ENCODE peak calls at places on chromosomes 11 and 22, in ten cellular contexts. E is midbrain, X is osteoblast, A is lower lobe of right lung, N is posterior cingulate gyrus, W is NCI-H1694 treated with DMSO at 0.1 percent for 48 hours, G is MM.1S, F is RPMI7951, Y is progenitor cell of endocrine pancreas, U is GM13976. R is an unnamed sample.
A peak's percentile ranks its signal among the peaks of the same experiment; 100 is the strongest.

GRCh38 chr11:126917531-126918204 is 82.9 kb downstream of the KIRREL3 start:
- DNase-seq in E (no peak), X (peak; percentile 89), A (no peak), N (no peak), W (no peak), G (no peak), F (peak; percentile 96), Y (no peak), U (no peak), R (no peak)

GRCh38 chr22:36355362-36355761 is 32.4 kb downstream of the MYH9 start:
- DNase-seq in E (no peak), X (peak; percentile 83), A (no peak), N (no peak), W (no peak), G (peak; percentile 45), F (no peak), Y (no peak), U (peak; percentile 59), R (no peak)

GRCh38 chr11:9663699-9664275 is at the start of gene SWAP70:
- DNase-seq in E (peak; percentile 78), X (peak; percentile 97), A (peak; percentile 95), N (peak; percentile 78), W (peak; percentile 9), G (peak; percentile 78), F (peak; percentile 86), Y (peak; percentile 95), U (peak; percentile 92), R (peak; percentile 94)

GRCh38 chr22:22533417-22533816 is 13.3 kb upstream of the ZNF280A start:
- DNase-seq in E (no peak), X (no peak), A (no peak), N (no peak), W (no peak), G (no peak), F (no peak), Y (no peak), U (no peak), R (no peak)

GRCh38 chr22:48736593-48737460 is 1090.8 kb downstream of the BRD1 start:
- DNase-seq in E (no peak), X (peak; percentile 59), A (no peak), N (no peak), W (no peak), G (no peak), F (no peak), Y (no peak), U (no peak), R (no peak)

GRCh38 chr11:114426280-114426679 is 13.0 kb upstream of the REXO2 start:
- DNase-seq in E (no peak), X (no peak), A (no peak), N (no peak), W (no peak), G (no peak), F (no peak), Y (no peak), U (no peak), R (no peak)

GRCh38 chr11:46122955-46123354 is 1.7 kb upstream of the PHF21A start:
- DNase-seq in E (no peak), X (no peak), A (no peak), N (no peak), W (no peak), G (no peak), F (peak; percentile 37), Y (no peak), U (no peak), R (no peak)

GRCh38 chr11:1548221-1549070 is 23.6 kb downstream of the DUSP8 start:
- DNase-seq in E (peak; percentile 32), X (peak; percentile 99), A (peak; percentile 87), N (peak; percentile 56), W (no peak), G (no peak), F (peak; percentile 30), Y (no peak), U (no peak), R (peak; percentile 83)

GRCh38 chr22:49426098-49426497 is 401.6 kb downstream of the BRD1 start:
- DNase-seq in E (no peak), X (no peak), A (no peak), N (no peak), W (no peak), G (no peak), F (no peak), Y (no peak), U (no peak), R (no peak)

GRCh38 chr11:30983810-30984441 is 385.6 kb downstream of the DCDC1 start:
- DNase-seq in E (no peak), X (no peak), A (no peak), N (no peak), W (peak; percentile 12), G (no peak), F (no peak), Y (no peak), U (no peak), R (no peak)

GRCh38 chr22:20920881-20921203 is 3.6 kb downstream of the CRKL start:
- DNase-seq in E (no peak), X (no peak), A (no peak), N (no peak), W (no peak), G (no peak), F (no peak), Y (no peak), U (no peak), R (no peak)

GRCh38 chr11:118084247-118084646 is 2.5 kb downstream of the SMIM35 start:
- DNase-seq in E (peak; percentile 16), X (no peak), A (no peak), N (no peak), W (no peak), G (peak; percentile 60), F (no peak), Y (no peak), U (no peak), R (peak; percentile 56)

GRCh38 chr22:18032455-18033101 is 8.2 kb upstream of the MICAL3 start:
- DNase-seq in E (no peak), X (peak; percentile 68), A (no peak), N (no peak), W (no peak), G (no peak), F (peak; percentile 93), Y (no peak), U (no peak), R (no peak)

GRCh38 chr22:38228873-38229740 is 27.3 kb downstream of the MAFF start:
- DNase-seq in E (no peak), X (peak; percentile 95), A (no peak), N (no peak), W (no peak), G (no peak), F (peak; percentile 87), Y (no peak), U (no peak), R (peak; percentile 84)

GRCh38 chr22:45208993-45209838 is 31.5 kb downstream of the KIAA0930 start:
- DNase-seq in E (peak; percentile 89), X (peak; percentile 96), A (no peak), N (peak; percentile 81), W (peak; percentile 60), G (no peak), F (peak; percentile 64), Y (no peak), U (no peak), R (peak; percentile 19)

GRCh38 chr11:12126352-12127019 is 16.1 kb downstream of the MICAL2 start:
- DNase-seq in E (no peak), X (peak; percentile 80), A (peak; percentile 69), N (no peak), W (no peak), G (no peak), F (peak; percentile 86), Y (no peak), U (no peak), R (no peak)

GRCh38 chr11:121406291-121406690 is 45.8 kb upstream of the SORL1 start:
- DNase-seq in E (no peak), X (no peak), A (no peak), N (no peak), W (no peak), G (no peak), F (no peak), Y (no peak), U (no peak), R (no peak)

GRCh38 chr11:70443043-70444030 is 45.0 kb downstream of the CTTN start:
- DNase-seq in E (no peak), X (no peak), A (no peak), N (no peak), W (no peak), G (no peak), F (no peak), Y (no peak), U (no peak), R (no peak)

GRCh38 chr11:109668973-109669634 is 247.1 kb downstream of the C11orf87 start:
- DNase-seq in E (no peak), X (no peak), A (no peak), N (no peak), W (no peak), G (no peak), F (no peak), Y (no peak), U (no peak), R (no peak)

GRCh38 chr11:4154503-4154902 is 59.9 kb downstream of the RRM1 start:
- DNase-seq in E (no peak), X (no peak), A (no peak), N (no peak), W (no peak), G (no peak), F (no peak), Y (no peak), U (no peak), R (no peak)

GRCh38 chr11:16774920-16775603 is 36.6 kb downstream of the C11orf58 start:
- DNase-seq in E (no peak), X (no peak), A (no peak), N (no peak), W (no peak), G (no peak), F (no peak), Y (no peak), U (no peak), R (no peak)

GRCh38 chr11:78708388-78708787 is 133.7 kb upstream of the NARS2 start:
- DNase-seq in E (no peak), X (no peak), A (no peak), N (no peak), W (no peak), G (no peak), F (peak; percentile 76), Y (no peak), U (no peak), R (no peak)

GRCh38 chr22:38614331-38615122 is 41.7 kb downstream of the FAM227A start:
- DNase-seq in E (no peak), X (no peak), A (no peak), N (no peak), W (peak; percentile 40), G (no peak), F (peak; percentile 8), Y (no peak), U (peak; percentile 33), R (no peak)

GRCh38 chr22:47376901-47377520 is 614.6 kb downstream of the TBC1D22A start:
- DNase-seq in E (no peak), X (peak; percentile 79), A (peak; percentile 27), N (no peak), W (no peak), G (no peak), F (peak; percentile 25), Y (no peak), U (no peak), R (no peak)

GRCh38 chr22:21710156-21710555 is 25.4 kb downstream of the YPEL1 start:
- DNase-seq in E (no peak), X (peak; percentile 82), A (no peak), N (no peak), W (no peak), G (no peak), F (no peak), Y (no peak), U (no peak), R (no peak)

GRCh38 chr22:49992921-49993648 is 19.5 kb downstream of the IL17REL start:
- DNase-seq in E (peak; percentile 90), X (peak; percentile 98), A (peak; percentile 85), N (peak; percentile 79), W (peak; percentile 45), G (peak; percentile 64), F (peak; percentile 35), Y (peak; percentile 15), U (peak; percentile 90), R (peak; percentile 72)

GRCh38 chr11:61964941-61965282 is 2.5 kb downstream of the FTH1 start:
- DNase-seq in E (no peak), X (no peak), A (no peak), N (no peak), W (no peak), G (no peak), F (no peak), Y (no peak), U (no peak), R (no peak)

GRCh38 chr11:132913886-132914285 is 618.4 kb downstream of the OPCML start:
- DNase-seq in E (no peak), X (no peak), A (no peak), N (no peak), W (no peak), G (no peak), F (peak; percentile 48), Y (no peak), U (no peak), R (no peak)